ENCODE peak calls at places on chromosomes 2 and 18, in eight cellular contexts. One of them, this sample, is unnamed.

GRCh38 chr2:86213056-86213455 is 13.8 kb downstream of the MRPL35 start:
- DNase-seq in Ammon's horn: no peak
- DNase-seq in lower lobe of right lung: no peak
- DNase-seq in NCI-H1092 treated with DMSO at 0.1 percent for 48 hours: peak
- DNase-seq in activated CD8-positive, alpha-beta memory T cell treated with anti-CD3 and anti-CD28 coated beads, Interleukin-2, amount 10 ng/mL, durations not matched to agents 7 days and 5 days: no peak
- DNase-seq in progenitor cell of endocrine pancreas: no peak
- DNase-seq in Daoy: no peak
- DNase-seq in KBM-7: no peak
- DNase-seq in this sample: no peak

GRCh38 chr2:142300517-142300916 is 169.7 kb upstream of the LRP1B start:
- DNase-seq in Ammon's horn: no peak
- DNase-seq in lower lobe of right lung: no peak
- DNase-seq in NCI-H1092 treated with DMSO at 0.1 percent for 48 hours: no peak
- DNase-seq in activated CD8-positive, alpha-beta memory T cell treated with anti-CD3 and anti-CD28 coated beads, Interleukin-2, amount 10 ng/mL, durations not matched to agents 7 days and 5 days: no peak
- DNase-seq in progenitor cell of endocrine pancreas: no peak
- DNase-seq in Daoy: no peak
- DNase-seq in KBM-7: no peak
- DNase-seq in this sample: no peak

GRCh38 chr2:233448565-233448964 is 94.3 kb downstream of the DGKD start:
- DNase-seq in Ammon's horn: no peak
- DNase-seq in lower lobe of right lung: no peak
- DNase-seq in NCI-H1092 treated with DMSO at 0.1 percent for 48 hours: no peak
- DNase-seq in activated CD8-positive, alpha-beta memory T cell treated with anti-CD3 and anti-CD28 coated beads, Interleukin-2, amount 10 ng/mL, durations not matched to agents 7 days and 5 days: no peak
- DNase-seq in progenitor cell of endocrine pancreas: no peak
- DNase-seq in Daoy: no peak
- DNase-seq in KBM-7: no peak
- DNase-seq in this sample: no peak

GRCh38 chr2:86441789-86442641 is 844 bp downstream of the KDM3A start:
- DNase-seq in Ammon's horn: peak
- DNase-seq in lower lobe of right lung: peak
- DNase-seq in NCI-H1092 treated with DMSO at 0.1 percent for 48 hours: peak
- DNase-seq in activated CD8-positive, alpha-beta memory T cell treated with anti-CD3 and anti-CD28 coated beads, Interleukin-2, amount 10 ng/mL, durations not matched to agents 7 days and 5 days: peak
- DNase-seq in progenitor cell of endocrine pancreas: peak
- DNase-seq in Daoy: peak
- DNase-seq in KBM-7: peak
- DNase-seq in this sample: peak

GRCh38 chr2:46369783-46370182 is 72.6 kb downstream of the EPAS1 start:
- DNase-seq in Ammon's horn: no peak
- DNase-seq in lower lobe of right lung: no peak
- DNase-seq in NCI-H1092 treated with DMSO at 0.1 percent for 48 hours: no peak
- DNase-seq in activated CD8-positive, alpha-beta memory T cell treated with anti-CD3 and anti-CD28 coated beads, Interleukin-2, amount 10 ng/mL, durations not matched to agents 7 days and 5 days: peak
- DNase-seq in progenitor cell of endocrine pancreas: no peak
- DNase-seq in Daoy: no peak
- DNase-seq in KBM-7: no peak
- DNase-seq in this sample: no peak

GRCh38 chr2:1728821-1729220 is 15.5 kb downstream of the PXDN start:
- DNase-seq in Ammon's horn: no peak
- DNase-seq in lower lobe of right lung: peak
- DNase-seq in NCI-H1092 treated with DMSO at 0.1 percent for 48 hours: peak
- DNase-seq in activated CD8-positive, alpha-beta memory T cell treated with anti-CD3 and anti-CD28 coated beads, Interleukin-2, amount 10 ng/mL, durations not matched to agents 7 days and 5 days: peak
- DNase-seq in progenitor cell of endocrine pancreas: no peak
- DNase-seq in Daoy: peak
- DNase-seq in KBM-7: no peak
- DNase-seq in this sample: no peak

GRCh38 chr2:3204451-3204850 is 173.2 kb downstream of the EIPR1 start:
- DNase-seq in Ammon's horn: no peak
- DNase-seq in lower lobe of right lung: no peak
- DNase-seq in NCI-H1092 treated with DMSO at 0.1 percent for 48 hours: no peak
- DNase-seq in activated CD8-positive, alpha-beta memory T cell treated with anti-CD3 and anti-CD28 coated beads, Interleukin-2, amount 10 ng/mL, durations not matched to agents 7 days and 5 days: no peak
- DNase-seq in progenitor cell of endocrine pancreas: no peak
- DNase-seq in Daoy: no peak
- DNase-seq in KBM-7: no peak
- DNase-seq in this sample: no peak

GRCh38 chr18:9016819-9017169 is 85.7 kb upstream of the NDUFV2 start:
- DNase-seq in Ammon's horn: no peak
- DNase-seq in lower lobe of right lung: no peak
- DNase-seq in NCI-H1092 treated with DMSO at 0.1 percent for 48 hours: no peak
- DNase-seq in activated CD8-positive, alpha-beta memory T cell treated with anti-CD3 and anti-CD28 coated beads, Interleukin-2, amount 10 ng/mL, durations not matched to agents 7 days and 5 days: no peak
- DNase-seq in progenitor cell of endocrine pancreas: no peak
- DNase-seq in Daoy: no peak
- DNase-seq in KBM-7: no peak
- DNase-seq in this sample: no peak

GRCh38 chr2:23384551-23385349 is at the start of gene KLHL29:
- DNase-seq in Ammon's horn: peak
- DNase-seq in lower lobe of right lung: peak
- DNase-seq in NCI-H1092 treated with DMSO at 0.1 percent for 48 hours: peak
- DNase-seq in activated CD8-positive, alpha-beta memory T cell treated with anti-CD3 and anti-CD28 coated beads, Interleukin-2, amount 10 ng/mL, durations not matched to agents 7 days and 5 days: peak
- DNase-seq in progenitor cell of endocrine pancreas: peak
- DNase-seq in Daoy: peak
- DNase-seq in KBM-7: no peak
- DNase-seq in this sample: peak

GRCh38 chr2:209619782-209620181 is 151.8 kb upstream of the UNC80 start:
- DNase-seq in Ammon's horn: peak
- DNase-seq in lower lobe of right lung: no peak
- DNase-seq in NCI-H1092 treated with DMSO at 0.1 percent for 48 hours: no peak
- DNase-seq in activated CD8-positive, alpha-beta memory T cell treated with anti-CD3 and anti-CD28 coated beads, Interleukin-2, amount 10 ng/mL, durations not matched to agents 7 days and 5 days: no peak
- DNase-seq in progenitor cell of endocrine pancreas: no peak
- DNase-seq in Daoy: no peak
- DNase-seq in KBM-7: peak
- DNase-seq in this sample: no peak

GRCh38 chr2:212282596-212283330 is 255.8 kb downstream of the ERBB4 start:
- DNase-seq in Ammon's horn: no peak
- DNase-seq in lower lobe of right lung: no peak
- DNase-seq in NCI-H1092 treated with DMSO at 0.1 percent for 48 hours: peak
- DNase-seq in activated CD8-positive, alpha-beta memory T cell treated with anti-CD3 and anti-CD28 coated beads, Interleukin-2, amount 10 ng/mL, durations not matched to agents 7 days and 5 days: no peak
- DNase-seq in progenitor cell of endocrine pancreas: no peak
- DNase-seq in Daoy: no peak
- DNase-seq in KBM-7: no peak
- DNase-seq in this sample: no peak

GRCh38 chr2:149902104-149902503 is 314.5 kb upstream of the MMADHC start:
- DNase-seq in Ammon's horn: no peak
- DNase-seq in lower lobe of right lung: no peak
- DNase-seq in NCI-H1092 treated with DMSO at 0.1 percent for 48 hours: no peak
- DNase-seq in activated CD8-positive, alpha-beta memory T cell treated with anti-CD3 and anti-CD28 coated beads, Interleukin-2, amount 10 ng/mL, durations not matched to agents 7 days and 5 days: no peak
- DNase-seq in progenitor cell of endocrine pancreas: no peak
- DNase-seq in Daoy: peak
- DNase-seq in KBM-7: no peak
- DNase-seq in this sample: no peak

GRCh38 chr2:105390454-105390853 is 8.4 kb downstream of the FHL2 start:
- DNase-seq in Ammon's horn: no peak
- DNase-seq in lower lobe of right lung: no peak
- DNase-seq in NCI-H1092 treated with DMSO at 0.1 percent for 48 hours: no peak
- DNase-seq in activated CD8-positive, alpha-beta memory T cell treated with anti-CD3 and anti-CD28 coated beads, Interleukin-2, amount 10 ng/mL, durations not matched to agents 7 days and 5 days: no peak
- DNase-seq in progenitor cell of endocrine pancreas: no peak
- DNase-seq in Daoy: no peak
- DNase-seq in KBM-7: no peak
- DNase-seq in this sample: no peak

This sample was measured in mammary epithelial cell.